ENCODE peak calls at places on chromosomes 2 and 18, in ten cellular contexts. One of them, this sample, is unnamed.

GRCh38 chr18:21450913-21451312 is 149.6 kb downstream of the ESCO1 start:
- DNase-seq in glomerular endothelial cell: no peak
- DNase-seq in ureter: no peak
- DNase-seq in neural progenitor cell: no peak
- DNase-seq in cardiac fibroblast: no peak
- DNase-seq in HT-29: no peak
- DNase-seq in thyroid gland: no peak
- DNase-seq in AG20443: no peak
- DNase-seq in activated CD4-positive, alpha-beta memory T cell treated with anti-CD3 and anti-CD28 coated beads for 36 hours: no peak
- DNase-seq in LoVo: no peak
- DNase-seq in this sample: peak; percentile 80

GRCh38 chr2:15819576-15820282 is 120.6 kb upstream of the MYCN start:
- DNase-seq in neural progenitor cell: no peak
- DNase-seq in cardiac fibroblast: no peak
- DNase-seq in HT-29: no peak
- DNase-seq in activated CD4-positive, alpha-beta memory T cell treated with anti-CD3 and anti-CD28 coated beads for 36 hours: no peak
- DNase-seq in thyroid gland: no peak
- DNase-seq in LoVo: no peak
- DNase-seq in ureter: no peak
- DNase-seq in AG20443: no peak
- DNase-seq in glomerular endothelial cell: no peak
- DNase-seq in this sample: no peak

GRCh38 chr2:100114011-100114433 is 28.4 kb downstream of the AFF3 start:
- DNase-seq in thyroid gland: no peak
- DNase-seq in neural progenitor cell: no peak
- DNase-seq in HT-29: no peak
- DNase-seq in LoVo: no peak
- DNase-seq in cardiac fibroblast: no peak
- DNase-seq in AG20443: no peak
- DNase-seq in activated CD4-positive, alpha-beta memory T cell treated with anti-CD3 and anti-CD28 coated beads for 36 hours: no peak
- DNase-seq in glomerular endothelial cell: no peak
- DNase-seq in ureter: no peak
- DNase-seq in this sample: no peak

GRCh38 chr2:196915512-196916189 is 10.9 kb downstream of the PGAP1 start:
- DNase-seq in activated CD4-positive, alpha-beta memory T cell treated with anti-CD3 and anti-CD28 coated beads for 36 hours: no peak
- DNase-seq in thyroid gland: no peak
- DNase-seq in ureter: no peak
- DNase-seq in LoVo: no peak
- DNase-seq in glomerular endothelial cell: no peak
- DNase-seq in neural progenitor cell: no peak
- DNase-seq in HT-29: no peak
- DNase-seq in cardiac fibroblast: no peak
- DNase-seq in AG20443: no peak
- DNase-seq in this sample: no peak

GRCh38 chr2:239791727-239792648 is 233.2 kb downstream of the NDUFA10 start:
- DNase-seq in glomerular endothelial cell: no peak
- DNase-seq in AG20443: no peak
- DNase-seq in LoVo: no peak
- DNase-seq in activated CD4-positive, alpha-beta memory T cell treated with anti-CD3 and anti-CD28 coated beads for 36 hours: no peak
- DNase-seq in neural progenitor cell: no peak
- DNase-seq in HT-29: no peak
- DNase-seq in ureter: peak; percentile 31
- DNase-seq in thyroid gland: no peak
- DNase-seq in cardiac fibroblast: no peak
- DNase-seq in this sample: no peak

GRCh38 chr2:29113891-29114321 is 1.3 kb upstream of the CLIP4 start:
- DNase-seq in HT-29: peak; percentile 97
- DNase-seq in cardiac fibroblast: peak; percentile 82
- DNase-seq in thyroid gland: peak; percentile 64
- DNase-seq in glomerular endothelial cell: no peak
- DNase-seq in AG20443: peak; percentile 81
- DNase-seq in activated CD4-positive, alpha-beta memory T cell treated with anti-CD3 and anti-CD28 coated beads for 36 hours: no peak
- DNase-seq in neural progenitor cell: no peak
- DNase-seq in ureter: peak; percentile 71
- DNase-seq in LoVo: peak; percentile 74
- DNase-seq in this sample: peak; percentile 79

GRCh38 chr2:105125920-105126319 is 88.1 kb downstream of the MRPS9 start:
- DNase-seq in LoVo: no peak
- DNase-seq in cardiac fibroblast: no peak
- DNase-seq in AG20443: no peak
- DNase-seq in HT-29: no peak
- DNase-seq in neural progenitor cell: no peak
- DNase-seq in glomerular endothelial cell: no peak
- DNase-seq in thyroid gland: no peak
- DNase-seq in ureter: peak; percentile 20
- DNase-seq in activated CD4-positive, alpha-beta memory T cell treated with anti-CD3 and anti-CD28 coated beads for 36 hours: no peak
- DNase-seq in this sample: no peak

GRCh38 chr2:98586466-98587140 is 21.7 kb downstream of the COA5 start:
- DNase-seq in activated CD4-positive, alpha-beta memory T cell treated with anti-CD3 and anti-CD28 coated beads for 36 hours: no peak
- DNase-seq in glomerular endothelial cell: no peak
- DNase-seq in neural progenitor cell: no peak
- DNase-seq in ureter: no peak
- DNase-seq in cardiac fibroblast: no peak
- DNase-seq in LoVo: no peak
- DNase-seq in HT-29: no peak
- DNase-seq in thyroid gland: peak; percentile 50
- DNase-seq in AG20443: no peak
- DNase-seq in this sample: no peak